ENCODE peak calls at places on chromosomes 2 and 18, in five cellular contexts. E is CD8-positive, alpha-beta T cell; F is bronchial epithelial cell; Z is fibroblast of mammary gland; M is spleen. J is an unnamed sample.

GRCh38 chr2:5365871-5366461 is 326.2 kb upstream of the SOX11 start:
- DNase-seq in E (no peak), F (peak; percentile 3), Z (no peak), M (no peak), J (no peak)

GRCh38 chr18:70991577-70991976 is 702.7 kb downstream of the SOCS6 start:
- DNase-seq in E (no peak), F (no peak), Z (peak; percentile 36), M (no peak), J (no peak)

GRCh38 chr2:200677721-200678532 is 92.1 kb downstream of the AOX1 start:
- DNase-seq in E (no peak), F (no peak), Z (peak; percentile 85), M (no peak), J (no peak)

GRCh38 chr18:57498857-57499256 is 63.7 kb downstream of the ONECUT2 start:
- DNase-seq in E (no peak), F (no peak), Z (no peak), M (no peak), J (no peak)

GRCh38 chr2:45432406-45432805 is 178.7 kb downstream of the SRBD1 start:
- DNase-seq in E (no peak), F (peak; percentile 31), Z (no peak), M (no peak), J (no peak)

GRCh38 chr18:27785815-27786537 is 391.0 kb downstream of the CDH2 start:
- DNase-seq in E (no peak), F (no peak), Z (no peak), M (no peak), J (no peak)

GRCh38 chr2:9738718-9739496 is 104.4 kb upstream of the TAF1B start:
- DNase-seq in E (no peak), F (no peak), Z (no peak), M (no peak), J (no peak)

GRCh38 chr2:54752439-54752838 is 29.0 kb downstream of the EML6 start:
- DNase-seq in E (no peak), F (no peak), Z (no peak), M (no peak), J (no peak)

GRCh38 chr2:150863691-150864090 is 376.2 kb upstream of the RND3 start:
- DNase-seq in E (no peak), F (no peak), Z (no peak), M (no peak), J (no peak)

GRCh38 chr18:34978953-34979608 is 62.1 kb upstream of the MAPRE2 start:
- DNase-seq in E (no peak), F (peak; percentile 96), Z (peak; percentile 94), M (peak; percentile 73), J (peak; percentile 76)

GRCh38 chr2:1675633-1676032 is 68.7 kb downstream of the PXDN start:
- DNase-seq in E (no peak), F (peak; percentile 99), Z (peak; percentile 95), M (no peak), J (peak; percentile 74)

GRCh38 chr2:64675860-64676259 is 22.1 kb upstream of the SERTAD2 start:
- DNase-seq in E (no peak), F (peak; percentile 87), Z (peak; percentile 73), M (no peak), J (no peak)

GRCh38 chr2:142824756-142825155 is 52.7 kb upstream of the KYNU start:
- DNase-seq in E (no peak), F (peak; percentile 61), Z (peak; percentile 34), M (no peak), J (no peak)

GRCh38 chr2:238515411-238515810 is 88.7 kb downstream of the ASB1 start:
- DNase-seq in E (no peak), F (no peak), Z (peak; percentile 90), M (no peak), J (no peak)

GRCh38 chr2:2263196-2263829 is 67.8 kb downstream of the MYT1L start:
- DNase-seq in E (no peak), F (no peak), Z (no peak), M (no peak), J (no peak)

GRCh38 chr2:99821572-99822369 is 320.6 kb downstream of the AFF3 start:
- DNase-seq in E (no peak), F (peak; percentile 41), Z (peak; percentile 77), M (no peak), J (no peak)

GRCh38 chr2:46836295-46837111 is 79.1 kb downstream of the MCFD2 start:
- DNase-seq in E (no peak), F (no peak), Z (peak; percentile 51), M (no peak), J (no peak)

GRCh38 chr18:55998071-55998522 is 410.1 kb upstream of the TCF4 start:
- DNase-seq in E (no peak), F (peak; percentile 31), Z (peak; percentile 34), M (no peak), J (no peak)

GRCh38 chr2:220182790-220183189 is 555.4 kb downstream of the SLC4A3 start:
- DNase-seq in E (no peak), F (no peak), Z (no peak), M (no peak), J (no peak)

GRCh38 chr2:69291004-69291650 is 95.9 kb downstream of the GFPT1 start:
- DNase-seq in E (no peak), F (no peak), Z (peak; percentile 81), M (no peak), J (no peak)

GRCh38 chr18:33469699-33470098 is 29.2 kb upstream of the CCDC178 start:
- DNase-seq in E (no peak), F (no peak), Z (peak; percentile 1), M (no peak), J (no peak)

GRCh38 chr2:19890104-19890503 is 11.7 kb downstream of the TTC32 start:
- DNase-seq in E (no peak), F (no peak), Z (no peak), M (no peak), J (no peak)

GRCh38 chr18:54734059-54734458 is 94.2 kb upstream of the RAB27B start:
- DNase-seq in E (no peak), F (peak; percentile 98), Z (peak; percentile 98), M (no peak), J (no peak)

GRCh38 chr2:85858841-85859240 is 29.9 kb downstream of the ST3GAL5 start:
- DNase-seq in E (no peak), F (no peak), Z (no peak), M (no peak), J (no peak)

GRCh38 chr2:85862426-85862825 is 26.4 kb downstream of the ST3GAL5 start:
- DNase-seq in E (peak; percentile 16), F (no peak), Z (no peak), M (no peak), J (no peak)

GRCh38 chr2:85861650-85862049 is 27.1 kb downstream of the ST3GAL5 start:
- DNase-seq in E (no peak), F (no peak), Z (no peak), M (no peak), J (no peak)

GRCh38 chr2:85864654-85865053 is 24.1 kb downstream of the ST3GAL5 start:
- DNase-seq in E (no peak), F (no peak), Z (no peak), M (no peak), J (no peak)

DNA sequence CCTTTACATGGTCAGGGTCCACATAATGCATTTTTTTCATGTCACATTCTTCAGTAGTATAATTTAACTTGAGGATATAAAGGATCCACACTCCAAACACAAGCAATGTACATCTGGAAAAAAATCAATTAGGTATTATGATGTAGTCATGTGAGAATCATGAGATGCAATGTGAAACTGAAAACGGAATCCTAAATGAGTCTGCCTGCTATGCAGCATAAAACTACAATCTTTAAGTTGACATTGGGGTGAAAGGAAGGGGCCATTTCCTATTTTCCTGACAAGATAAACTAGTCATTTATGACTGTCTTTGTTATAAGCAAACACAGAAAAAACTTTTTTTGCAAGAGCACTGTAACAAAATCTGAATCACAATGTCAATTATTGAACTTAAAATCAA is 27.6 kb downstream of the ST3GAL5 start:
- DNase-seq in E (no peak), F (no peak), Z (no peak), M (no peak), J (no peak)
- H3K4me3 ChIP-seq in E (no peak overlapping the region), F (no peak overlapping the region), Z (no peak overlapping the region), M (peak overlapping the region; percentile 22), J (no peak overlapping the region)

GRCh38 chr2:102063948-102064678 is 72.4 kb downstream of the IL1R2 start:
- DNase-seq in E (no peak), F (peak; percentile 93), Z (peak; percentile 100), M (peak; percentile 86), J (peak; percentile 97)
- H3K4me3 ChIP-seq in E (no peak overlapping the region), F (no peak overlapping the region), Z (peak overlapping the region; percentile 25), M (peak overlapping the region; percentile 15), J (no peak overlapping the region)

GRCh38 chr18:78913395-78913794 is 66.2 kb upstream of the SALL3 start:
- DNase-seq in E (no peak), F (no peak), Z (no peak), M (no peak), J (no peak)

GRCh38 chr18:78913830-78914585 is 65.6 kb upstream of the SALL3 start:
- DNase-seq in E (no peak), F (no peak), Z (no peak), M (peak; percentile 65), J (no peak)

GRCh38 chr18:78911751-78912283 is 67.8 kb upstream of the SALL3 start:
- DNase-seq in E (no peak), F (no peak), Z (no peak), M (no peak), J (peak; percentile 64)

GRCh38 chr18:78912862-78913261 is 66.8 kb upstream of the SALL3 start:
- DNase-seq in E (no peak), F (no peak), Z (no peak), M (peak; percentile 52), J (peak; percentile 52)

DNA sequence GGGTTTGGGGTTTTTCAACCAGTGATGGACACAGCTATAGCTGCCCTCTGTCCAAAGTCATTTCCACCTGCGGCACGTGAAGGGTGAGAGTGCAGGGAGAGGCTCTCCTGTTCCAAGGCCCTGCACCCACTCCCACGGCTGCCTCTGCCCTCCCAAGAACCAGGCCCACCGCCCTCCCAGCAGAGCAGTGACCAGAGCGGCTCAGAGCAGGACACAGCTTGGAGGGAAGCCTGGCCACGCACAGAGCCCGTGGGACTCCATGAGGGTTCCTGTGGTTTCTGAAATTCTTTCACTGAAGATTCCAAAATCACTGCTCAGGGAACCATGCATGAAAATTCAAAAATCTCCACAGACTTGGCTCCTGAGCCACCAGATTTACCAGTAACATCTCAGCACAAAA is 67.3 kb upstream of the SALL3 start:
- DNase-seq in E (no peak), F (no peak), Z (no peak), M (no peak), J (no peak)
- H3K4me3 ChIP-seq in E (no peak overlapping the region), F (no peak overlapping the region), Z (no peak overlapping the region), M (no peak overlapping the region), J (no peak overlapping the region)

DNA sequence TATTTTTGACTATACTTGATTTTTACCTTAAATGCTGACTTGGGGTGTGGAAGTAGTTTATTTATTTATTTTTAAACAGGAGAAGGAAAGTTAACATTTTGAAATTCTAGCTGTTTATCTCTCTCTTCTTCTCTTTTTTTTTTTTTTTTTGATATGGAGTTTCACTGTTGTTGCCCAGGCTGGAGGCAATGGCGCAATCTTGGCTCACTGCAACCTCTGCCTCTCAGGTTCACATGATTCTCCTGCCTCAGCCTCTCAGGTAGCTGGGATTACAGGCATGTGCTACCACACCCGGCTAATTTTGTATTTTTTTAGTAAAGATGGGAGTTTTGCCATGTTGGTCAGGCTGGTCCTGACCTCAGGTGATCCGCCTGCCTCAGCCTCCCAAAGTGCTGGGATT is 11.1 kb downstream of the WDR43 start:
- DNase-seq in E (no peak), F (no peak), Z (no peak), M (no peak), J (no peak)
- H3K4me3 ChIP-seq in E (no peak overlapping the region), F (no peak overlapping the region), Z (no peak overlapping the region), M (no peak overlapping the region), J (no peak overlapping the region)